ENCODE peak calls at places on chromosomes 6 and 20, in seven cellular contexts. One of them, this sample, is unnamed.

GRCh38 chr20:8089668-8090067 is 42.4 kb upstream of the PLCB1 start:
- DNase-seq in NCI-H1417 treated with DMSO at 0.1 percent for 48 hours: no peak
- DNase-seq in heart right ventricle: no peak
- DNase-seq in LoVo: no peak
- DNase-seq in stimulated activated CD4-positive, alpha-beta T cell treated with anti-CD3 and anti-CD28 coated beads, TNF-alpha, amount 100 ng/mL, for 48 hours: no peak
- DNase-seq in RPMI7951: peak
- DNase-seq in AG09319: no peak
- DNase-seq in this sample: no peak

GRCh38 chr6:19597809-19598320 is 239.3 kb upstream of the ID4 start:
- DNase-seq in NCI-H1417 treated with DMSO at 0.1 percent for 48 hours: no peak
- DNase-seq in heart right ventricle: no peak
- DNase-seq in LoVo: no peak
- DNase-seq in stimulated activated CD4-positive, alpha-beta T cell treated with anti-CD3 and anti-CD28 coated beads, TNF-alpha, amount 100 ng/mL, for 48 hours: no peak
- DNase-seq in RPMI7951: no peak
- DNase-seq in AG09319: no peak
- DNase-seq in this sample: no peak

GRCh38 chr20:38537176-38537575 is 43.8 kb upstream of the ADIG start:
- DNase-seq in NCI-H1417 treated with DMSO at 0.1 percent for 48 hours: no peak
- DNase-seq in heart right ventricle: no peak
- DNase-seq in LoVo: no peak
- DNase-seq in stimulated activated CD4-positive, alpha-beta T cell treated with anti-CD3 and anti-CD28 coated beads, TNF-alpha, amount 100 ng/mL, for 48 hours: no peak
- DNase-seq in RPMI7951: no peak
- DNase-seq in AG09319: no peak
- DNase-seq in this sample: no peak

GRCh38 chr6:89145461-89145961 is 344 bp upstream of the PM20D2 start:
- DNase-seq in NCI-H1417 treated with DMSO at 0.1 percent for 48 hours: no peak
- DNase-seq in heart right ventricle: no peak
- DNase-seq in LoVo: peak
- DNase-seq in stimulated activated CD4-positive, alpha-beta T cell treated with anti-CD3 and anti-CD28 coated beads, TNF-alpha, amount 100 ng/mL, for 48 hours: no peak
- DNase-seq in RPMI7951: peak
- DNase-seq in AG09319: no peak
- DNase-seq in this sample: peak

GRCh38 chr6:159108438-159108985 is 60.7 kb upstream of the FNDC1 start:
- DNase-seq in NCI-H1417 treated with DMSO at 0.1 percent for 48 hours: no peak
- DNase-seq in heart right ventricle: no peak
- DNase-seq in LoVo: no peak
- DNase-seq in stimulated activated CD4-positive, alpha-beta T cell treated with anti-CD3 and anti-CD28 coated beads, TNF-alpha, amount 100 ng/mL, for 48 hours: no peak
- DNase-seq in RPMI7951: no peak
- DNase-seq in AG09319: no peak
- DNase-seq in this sample: no peak

GRCh38 chr6:149855040-149855654 is 9.0 kb downstream of the LRP11 start:
- DNase-seq in NCI-H1417 treated with DMSO at 0.1 percent for 48 hours: no peak
- DNase-seq in heart right ventricle: no peak
- DNase-seq in LoVo: peak
- DNase-seq in stimulated activated CD4-positive, alpha-beta T cell treated with anti-CD3 and anti-CD28 coated beads, TNF-alpha, amount 100 ng/mL, for 48 hours: no peak
- DNase-seq in RPMI7951: peak
- DNase-seq in AG09319: no peak
- DNase-seq in this sample: no peak

GRCh38 chr20:62702886-62703852 is 5.5 kb upstream of the NTSR1 start:
- DNase-seq in NCI-H1417 treated with DMSO at 0.1 percent for 48 hours: peak
- DNase-seq in heart right ventricle: no peak
- DNase-seq in LoVo: peak
- DNase-seq in stimulated activated CD4-positive, alpha-beta T cell treated with anti-CD3 and anti-CD28 coated beads, TNF-alpha, amount 100 ng/mL, for 48 hours: no peak
- DNase-seq in RPMI7951: peak
- DNase-seq in AG09319: peak
- DNase-seq in this sample: no peak

GRCh38 chr6:122484760-122485159 is 13.2 kb upstream of the SERINC1 start:
- DNase-seq in NCI-H1417 treated with DMSO at 0.1 percent for 48 hours: no peak
- DNase-seq in heart right ventricle: no peak
- DNase-seq in LoVo: no peak
- DNase-seq in stimulated activated CD4-positive, alpha-beta T cell treated with anti-CD3 and anti-CD28 coated beads, TNF-alpha, amount 100 ng/mL, for 48 hours: no peak
- DNase-seq in RPMI7951: no peak
- DNase-seq in AG09319: no peak
- DNase-seq in this sample: no peak

GRCh38 chr6:159716247-159717086 is 10.8 kb upstream of the WTAP start:
- DNase-seq in NCI-H1417 treated with DMSO at 0.1 percent for 48 hours: no peak
- DNase-seq in heart right ventricle: peak
- DNase-seq in LoVo: no peak
- DNase-seq in stimulated activated CD4-positive, alpha-beta T cell treated with anti-CD3 and anti-CD28 coated beads, TNF-alpha, amount 100 ng/mL, for 48 hours: no peak
- DNase-seq in RPMI7951: peak
- DNase-seq in AG09319: peak
- DNase-seq in this sample: no peak

GRCh38 chr20:22523499-22524392 is 60.6 kb downstream of the FOXA2 start:
- DNase-seq in NCI-H1417 treated with DMSO at 0.1 percent for 48 hours: no peak
- DNase-seq in heart right ventricle: no peak
- DNase-seq in LoVo: peak
- DNase-seq in stimulated activated CD4-positive, alpha-beta T cell treated with anti-CD3 and anti-CD28 coated beads, TNF-alpha, amount 100 ng/mL, for 48 hours: no peak
- DNase-seq in RPMI7951: no peak
- DNase-seq in AG09319: no peak
- DNase-seq in this sample: peak

GRCh38 chr6:108654465-108655106 is 93.9 kb downstream of the FOXO3 start:
- DNase-seq in NCI-H1417 treated with DMSO at 0.1 percent for 48 hours: no peak
- DNase-seq in heart right ventricle: no peak
- DNase-seq in LoVo: no peak
- DNase-seq in stimulated activated CD4-positive, alpha-beta T cell treated with anti-CD3 and anti-CD28 coated beads, TNF-alpha, amount 100 ng/mL, for 48 hours: no peak
- DNase-seq in RPMI7951: no peak
- DNase-seq in AG09319: no peak
- DNase-seq in this sample: no peak